ENCODE peak calls at places on chromosomes 13 and 19, in nine cellular contexts. U is lower lobe of right lung, X is PC-3, A is lower leg skin, Y is bronchial epithelial cell, D is cardiac fibroblast, M is neural progenitor cell, B is uterus, G is fibroblast of pulmonary artery. J is an unnamed sample.

GRCh38 chr19:39319892-39320168 is 833 bp downstream of the LRFN1 start:
- DNase-seq in M (no peak), B (no peak), G (no peak), U (no peak), X (no peak), Y (no peak), D (no peak), A (no peak), J (no peak)

GRCh38 chr13:114025432-114026127 is 51.7 kb upstream of the C13orf46 start:
- DNase-seq in X (no peak), D (peak; percentile 46), M (peak; percentile 38), G (peak; percentile 74), A (no peak), Y (no peak), U (no peak), B (peak; percentile 58), J (peak; percentile 86)

GRCh38 chr13:66886248-66886647 is 343.9 kb downstream of the PCDH9 start:
- DNase-seq in D (no peak), M (peak; percentile 3), X (no peak), A (no peak), G (no peak), Y (no peak), B (no peak), U (no peak), J (peak; percentile 14)

GRCh38 chr13:25171517-25172302 is at the start of gene AMER2:
- DNase-seq in B (peak; percentile 24), A (no peak), M (peak; percentile 86), D (peak; percentile 2), Y (no peak), G (peak; percentile 16), X (no peak), U (no peak), J (peak; percentile 30)

GRCh38 chr13:21399741-21400140 is 59.4 kb downstream of the ZDHHC20 start:
- DNase-seq in B (no peak), U (no peak), Y (no peak), X (peak; percentile 55), A (no peak), G (peak; percentile 39), M (no peak), D (peak; percentile 18), J (peak; percentile 8)

GRCh38 chr13:95564948-95565347 is 12.4 kb downstream of the CLDN10 start:
- DNase-seq in M (no peak), B (no peak), Y (peak; percentile 89), A (no peak), U (no peak), D (peak; percentile 89), G (peak; percentile 93), X (peak; percentile 23), J (peak; percentile 62)

GRCh38 chr19:49642488-49643035 is 553 bp downstream of the SCAF1 start:
- DNase-seq in A (no peak), D (peak; percentile 8), M (no peak), B (no peak), G (no peak), Y (no peak), X (no peak), U (no peak), J (no peak)

GRCh38 chr19:2949939-2950285 is 5.1 kb upstream of the ZNF77 start:
- DNase-seq in X (peak; percentile 4), U (no peak), D (no peak), G (peak; percentile 71), Y (peak; percentile 21), A (no peak), M (no peak), B (no peak), J (peak; percentile 19)

DNA sequence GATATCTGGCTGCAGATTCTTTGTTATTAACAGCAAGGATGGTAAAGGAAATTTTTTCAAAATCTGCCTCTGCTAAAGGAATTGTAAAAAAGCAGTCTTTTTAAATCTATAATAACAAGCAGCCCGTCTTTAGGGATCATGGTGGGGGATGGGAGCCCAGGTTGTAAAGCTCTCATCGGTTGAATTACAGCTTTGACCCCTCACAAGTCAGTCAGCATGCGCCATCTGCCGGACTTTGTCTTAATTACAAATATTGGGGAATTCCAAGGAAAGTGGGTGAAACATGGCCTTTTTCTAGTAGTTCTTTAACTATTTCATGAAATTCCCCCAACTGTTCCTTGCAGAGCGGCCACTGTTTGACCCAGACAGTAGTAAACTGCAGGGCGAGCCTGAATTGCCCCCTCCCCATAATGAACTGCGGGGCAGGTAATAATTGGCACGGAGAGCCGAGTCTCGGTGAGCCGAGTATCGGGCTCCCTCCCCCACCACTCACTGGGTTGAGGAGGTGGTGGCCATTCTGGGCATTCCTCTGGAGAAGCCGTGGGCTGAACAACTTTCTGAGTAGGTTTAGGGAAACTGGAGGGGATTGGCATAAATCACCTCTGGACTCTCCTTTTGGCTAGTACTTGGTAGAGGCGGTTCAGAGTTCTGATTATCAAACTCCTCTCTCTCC is 11.6 kb downstream of the ZNF578 start:
- DNase-seq in D (no peak), U (no peak), B (no peak), X (no peak), Y (no peak), G (no peak), M (peak; percentile 79), A (no peak), J (no peak)
- TF ChIP-seq CTCF in D (no peak), U (no peak), B (no peak), X (peak; percentile 28), Y (no peak), G (no peak), M (peak; percentile 69), A (no peak), J (no peak)

GRCh38 chr19:38252935-38253691 is 3.1 kb downstream of the PPP1R14A start:
- DNase-seq in B (peak; percentile 61), D (no peak), U (peak; percentile 60), G (peak; percentile 33), M (peak; percentile 43), Y (no peak), A (no peak), X (no peak), J (no peak)
- H3K4me3 ChIP-seq in B (peak overlapping the region; percentile 23), D (no peak overlapping the region), U (peak overlapping the region; percentile 58), G (peak overlapping the region; percentile 1), M (no peak overlapping the region), Y (no peak overlapping the region), A (no peak overlapping the region), X (no peak overlapping the region), J (no peak overlapping the region)

DNA sequence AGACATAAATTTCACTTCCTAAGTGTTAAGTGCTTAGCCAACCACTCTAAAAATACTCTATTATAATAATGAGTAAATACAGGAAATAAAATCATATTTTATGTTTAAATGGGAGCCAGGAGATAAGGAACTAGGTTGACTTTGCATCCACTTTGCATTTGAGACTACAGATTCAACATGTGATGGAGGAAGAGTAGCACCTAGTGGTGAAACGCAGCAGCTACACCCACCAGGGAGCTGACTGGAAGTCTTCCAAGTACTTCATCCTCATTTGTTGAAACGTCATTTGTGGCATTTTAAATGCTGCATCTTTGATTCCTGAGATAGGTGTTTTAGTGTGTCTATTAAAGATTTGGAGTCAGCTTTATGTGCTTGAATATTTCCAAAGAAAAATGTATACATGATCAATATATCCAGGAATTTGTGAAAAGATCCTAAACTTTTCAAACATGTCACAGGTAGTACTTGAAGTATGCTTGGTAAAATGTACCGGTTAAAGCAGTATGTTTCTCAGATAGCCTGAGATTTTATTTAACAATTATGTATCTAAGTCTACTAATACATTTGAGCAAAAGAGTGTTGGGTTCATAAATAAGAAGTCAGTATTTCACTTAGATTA is 17.4 kb upstream of the KCTD12 start:
- DNase-seq in G (peak; percentile 91), U (peak; percentile 60), M (peak; percentile 81), D (peak; percentile 90), B (peak; percentile 46), A (peak; percentile 68), Y (peak; percentile 78), X (peak; percentile 79), J (peak; percentile 77)
- TF ChIP-seq CTCF in G (no peak), U (peak; percentile 98), M (peak; percentile 98), D (peak; percentile 99), B (peak; percentile 99), A (peak; percentile 91), Y (peak; percentile 93), X (peak; percentile 93), J (peak; percentile 98)

GRCh38 chr19:6374711-6375410 is 872 bp downstream of the PSPN start:
- DNase-seq in A (no peak), U (no peak), M (no peak), X (no peak), D (no peak), G (no peak), Y (no peak), B (no peak), J (no peak)

GRCh38 chr19:6374179-6374709 is 1.5 kb downstream of the PSPN start:
- DNase-seq in U (no peak), M (no peak), D (no peak), A (no peak), G (no peak), X (no peak), Y (no peak), B (peak; percentile 39), J (no peak)

GRCh38 chr19:6373813-6374108 is 1.2 kb downstream of the ALKBH7 start:
- DNase-seq in D (no peak), Y (no peak), G (no peak), B (no peak), A (no peak), X (no peak), M (no peak), U (no peak), J (no peak)

GRCh38 chr19:6372594-6373095 is at the start of gene ALKBH7:
- DNase-seq in B (peak; percentile 97), U (peak; percentile 99), A (peak; percentile 100), G (peak; percentile 100), M (peak; percentile 99), D (peak; percentile 100), X (peak; percentile 100), Y (peak; percentile 99), J (peak; percentile 100)

DNA sequence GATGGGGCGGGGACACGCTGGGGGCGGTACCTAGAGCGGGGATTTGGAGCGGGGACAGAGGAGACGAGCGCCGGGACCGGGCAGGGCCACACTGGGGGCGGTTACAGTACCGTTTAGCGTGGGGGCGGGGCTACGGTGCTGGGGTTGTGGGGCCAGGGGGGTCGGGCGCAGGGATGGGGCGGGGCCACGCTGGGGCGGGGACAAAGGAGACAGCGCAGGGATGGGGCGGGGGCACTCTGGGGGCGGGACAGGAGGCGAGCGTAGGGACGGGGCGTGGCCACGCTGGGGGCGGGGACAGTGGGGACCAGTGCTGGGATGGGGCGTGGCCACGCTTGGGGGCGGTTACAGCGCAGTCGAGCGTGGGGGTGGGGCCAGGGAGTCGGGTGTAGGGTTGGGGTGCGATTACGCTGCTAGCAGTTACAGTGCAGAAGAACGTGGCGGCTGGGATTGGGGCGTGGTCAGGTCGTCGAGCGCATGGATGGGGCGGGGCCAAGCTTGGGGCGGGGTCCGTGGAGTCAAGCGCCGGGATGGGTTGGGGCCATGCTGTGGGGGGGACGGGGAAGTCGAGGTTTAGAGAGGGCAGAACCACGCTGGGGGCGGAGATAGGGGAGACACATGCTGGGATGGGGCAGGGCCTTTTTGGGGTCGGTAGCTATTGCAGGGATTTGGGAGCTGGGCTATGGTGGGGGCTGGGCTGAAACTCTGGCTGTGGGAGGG is 660 bp downstream of the ALKBH7 start:
- DNase-seq in G (peak; percentile 99), D (peak; percentile 99), Y (peak; percentile 90), B (peak; percentile 99), U (peak; percentile 99), M (peak; percentile 99), X (peak; percentile 98), A (peak; percentile 98), J (peak; percentile 98)
- H3K4me3 ChIP-seq in G (peak overlapping the region; percentile 79), D (peak overlapping the region; percentile 84), Y (peak overlapping the region; percentile 93), B (peak overlapping the region; percentile 96), U (peak overlapping the region; percentile 92), M (peak overlapping the region; percentile 86), X (peak overlapping the region; percentile 79), A (peak overlapping the region; percentile 80), J (peak overlapping the region; percentile 59)

J was measured in astrocyte of the spinal cord.